ENCODE peak calls at places on chromosomes 11 and 22, in five cellular contexts. F is mammary epithelial cell, X is neuronal stem cell, T is Panc1, P is heart right ventricle. K is an unnamed sample.
A peak's percentile ranks its signal among the peaks of the same experiment; 100 is the strongest.

GRCh38 chr11:11243790-11244469 is 109.1 kb downstream of the CSNK2A3 start:
- DNase-seq in F (peak; percentile 30), X (peak; percentile 68), T (no peak), P (peak; percentile 70), K (no peak)

GRCh38 chr11:125586618-125587017 is 6.0 kb upstream of the STT3A start:
- DNase-seq in F (no peak), X (no peak), T (no peak), P (no peak), K (no peak)

GRCh38 chr11:28529540-28530410 is 421.6 kb downstream of the METTL15 start:
- DNase-seq in F (peak; percentile 42), X (peak; percentile 24), T (no peak), P (no peak), K (no peak)

GRCh38 chr11:73623651-73624050 is 22.7 kb upstream of the PLEKHB1 start:
- DNase-seq in F (no peak), X (no peak), T (no peak), P (no peak), K (no peak)

GRCh38 chr11:33533668-33534067 is 167.0 kb downstream of the C11orf91 start:
- DNase-seq in F (peak; percentile 47), X (no peak), T (no peak), P (no peak), K (no peak)

GRCh38 chr11:76802621-76803020 is 19.5 kb downstream of the TSKU start:
- DNase-seq in F (no peak), X (no peak), T (no peak), P (no peak), K (no peak)

GRCh38 chr11:45145083-45145420 is 1.4 kb upstream of the PRDM11 start:
- DNase-seq in F (no peak), X (no peak), T (no peak), P (no peak), K (no peak)

GRCh38 chr22:49951678-49951985 is 8.9 kb upstream of the PIM3 start:
- DNase-seq in F (no peak), X (no peak), T (no peak), P (no peak), K (no peak)

GRCh38 chr11:21675049-21675616 is 517.8 kb upstream of the ANO5 start:
- DNase-seq in F (no peak), X (no peak), T (no peak), P (no peak), K (no peak)

GRCh38 chr22:45542001-45542520 is 39.4 kb downstream of the FBLN1 start:
- DNase-seq in F (no peak), X (no peak), T (no peak), P (no peak), K (no peak)

GRCh38 chr11:112634551-112634950 is 326.7 kb upstream of the NCAM1 start:
- DNase-seq in F (no peak), X (no peak), T (no peak), P (no peak), K (no peak)

GRCh38 chr11:18668131-18668530 is 30.4 kb upstream of the TMEM86A start:
- DNase-seq in F (no peak), X (no peak), T (no peak), P (no peak), K (no peak)

GRCh38 chr22:36435516-36436415 is 45.7 kb downstream of the TXN2 start:
- DNase-seq in F (peak; percentile 63), X (no peak), T (no peak), P (no peak), K (peak; percentile 70)

GRCh38 chr11:27429740-27430451 is 42.7 kb downstream of the LGR4 start:
- DNase-seq in F (peak; percentile 69), X (no peak), T (no peak), P (no peak), K (no peak)

DNA sequence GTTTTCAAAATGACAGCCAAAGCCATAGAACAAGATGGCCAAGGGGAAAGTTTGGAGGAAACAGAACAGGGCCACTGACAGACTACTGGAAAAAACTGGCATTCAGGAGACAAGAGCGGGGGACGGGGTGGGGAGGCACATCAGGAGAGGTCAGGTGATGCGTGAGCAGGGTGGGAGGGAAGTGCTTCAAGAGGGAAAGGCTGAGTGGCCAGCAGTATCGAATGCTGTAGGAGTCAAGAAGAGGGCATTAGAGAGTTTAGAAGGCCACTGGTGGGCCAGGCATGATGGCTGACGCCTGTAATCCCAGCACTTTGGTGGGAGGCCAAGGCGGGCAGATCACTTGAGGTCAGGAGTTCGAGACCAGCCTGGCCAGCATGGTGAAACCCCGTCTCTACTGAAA is 8.2 kb downstream of the GTPBP1 start:
- DNase-seq in F (no peak), X (no peak), T (no peak), P (no peak), K (no peak)
- H3K4me1 ChIP-seq in F (peaks cover 11% of the 10 kb centered on the region), X (peaks cover 22% of the 10 kb centered on the region), T (peaks cover 4% of the 10 kb centered on the region), P (peaks cover 53% of the 10 kb centered on the region), K (peaks cover 40% of the 10 kb centered on the region)

GRCh38 chr11:120598517-120599209 is 87.1 kb downstream of the GRIK4 start:
- DNase-seq in F (no peak), X (no peak), T (no peak), P (no peak), K (no peak)

GRCh38 chr11:120597250-120597649 is 85.7 kb downstream of the GRIK4 start:
- DNase-seq in F (no peak), X (no peak), T (no peak), P (no peak), K (no peak)

GRCh38 chr11:120601566-120601965 is 90.0 kb downstream of the GRIK4 start:
- DNase-seq in F (no peak), X (no peak), T (no peak), P (no peak), K (no peak)

GRCh38 chr11:120603071-120603470 is 91.5 kb downstream of the GRIK4 start:
- DNase-seq in F (no peak), X (no peak), T (no peak), P (no peak), K (no peak)

GRCh38 chr11:120599816-120600420 is 88.4 kb downstream of the GRIK4 start:
- DNase-seq in F (no peak), X (no peak), T (no peak), P (no peak), K (no peak)
- H3K4me1 ChIP-seq in F (no peaks in the 10 kb centered on the region), X (peaks cover 4% of the 10 kb centered on the region), T (no peaks in the 10 kb centered on the region), P (no peaks in the 10 kb centered on the region), K (no peaks in the 10 kb centered on the region)

GRCh38 chr11:296976-297665 is 2.2 kb downstream of the IFITM5 start:
- DNase-seq in F (no peak), X (no peak), T (no peak), P (no peak), K (no peak)
- H3K4me1 ChIP-seq in F (no peaks in the 10 kb centered on the region), X (peaks cover 9% of the 10 kb centered on the region), T (peaks cover 42% of the 10 kb centered on the region), P (peaks cover 11% of the 10 kb centered on the region), K (no peaks in the 10 kb centered on the region)

GRCh38 chr11:61019818-61020405 is 48.4 kb downstream of the CD6 start:
- DNase-seq in F (no peak), X (no peak), T (no peak), P (no peak), K (no peak)

GRCh38 chr11:61023086-61024035 is 51.9 kb downstream of the CD6 start:
- DNase-seq in F (no peak), X (no peak), T (no peak), P (no peak), K (no peak)

GRCh38 chr11:61020706-61021235 is 49.3 kb downstream of the CD6 start:
- DNase-seq in F (no peak), X (no peak), T (no peak), P (no peak), K (no peak)

GRCh38 chr11:61021661-61022212 is 50.3 kb downstream of the CD6 start:
- DNase-seq in F (no peak), X (no peak), T (no peak), P (no peak), K (peak; percentile 88)

GRCh38 chr11:61022311-61023085 is 51.0 kb downstream of the CD6 start:
- DNase-seq in F (no peak), X (no peak), T (no peak), P (no peak), K (no peak)
- H3K4me1 ChIP-seq in F (no peaks in the 10 kb centered on the region), X (peaks cover 13% of the 10 kb centered on the region), T (no peaks in the 10 kb centered on the region), P (peaks cover 20% of the 10 kb centered on the region), K (no peaks in the 10 kb centered on the region)

GRCh38 chr11:69702769-69703510 is 882 bp downstream of the FGF19 start:
- DNase-seq in F (no peak), X (no peak), T (no peak), P (no peak), K (no peak)
- H3K4me1 ChIP-seq in F (peaks cover 19% of the 10 kb centered on the region), X (peaks cover 25% of the 10 kb centered on the region), T (peaks cover 7% of the 10 kb centered on the region), P (peaks cover 20% of the 10 kb centered on the region), K (peaks cover 26% of the 10 kb centered on the region)